ENCODE peak calls at places on chromosomes 3 and 15, in seven cellular contexts. Z is tibial artery; G is body of pancreas; T is CD4-positive, alpha-beta T cell; N is PC-9; D is K562; J is adrenal gland. X is an unnamed sample.
A peak's percentile ranks its signal among the peaks of the same experiment; 100 is the strongest.

GRCh38 chr3:53044371-53045106 is 1.3 kb downstream of the SFMBT1 start:
- DNase-seq in T (peak; percentile 32), G (no peak), J (peak; percentile 56), N (no peak), D (peak; percentile 13), Z (no peak), X (no peak)

GRCh38 chr3:147361671-147362420 is 44.5 kb downstream of the ZIC4 start:
- DNase-seq in T (no peak), Z (no peak), N (no peak), J (peak; percentile 50), G (peak; percentile 20), D (peak; percentile 71), X (no peak)

GRCh38 chr3:23825802-23826201 is 20.0 kb downstream of the UBE2E1 start:
- DNase-seq in T (no peak), Z (no peak), D (no peak), J (no peak), N (no peak), G (no peak), X (no peak)

GRCh38 chr15:29924750-29925149 is 102.5 kb upstream of the TJP1 start:
- DNase-seq in D (no peak), T (no peak), Z (no peak), G (peak; percentile 46), N (peak; percentile 81), J (no peak), X (peak; percentile 74)

GRCh38 chr3:3172627-3173026 is 6.9 kb downstream of the CRBN start:
- DNase-seq in D (no peak), T (no peak), J (no peak), Z (no peak), N (no peak), G (no peak), X (no peak)

GRCh38 chr3:114104414-114104813 is 47.9 kb downstream of the QTRT2 start:
- DNase-seq in G (no peak), D (no peak), N (no peak), Z (no peak), T (no peak), J (no peak), X (no peak)

GRCh38 chr3:50068134-50068533 is 20.6 kb upstream of the RBM5 start:
- DNase-seq in G (no peak), D (no peak), T (no peak), N (no peak), Z (no peak), J (no peak), X (peak; percentile 31)

GRCh38 chr3:46990573-46991374 is 11.3 kb downstream of the NBEAL2 start:
- DNase-seq in J (peak; percentile 52), Z (no peak), D (no peak), T (no peak), N (no peak), G (no peak), X (no peak)

DNA sequence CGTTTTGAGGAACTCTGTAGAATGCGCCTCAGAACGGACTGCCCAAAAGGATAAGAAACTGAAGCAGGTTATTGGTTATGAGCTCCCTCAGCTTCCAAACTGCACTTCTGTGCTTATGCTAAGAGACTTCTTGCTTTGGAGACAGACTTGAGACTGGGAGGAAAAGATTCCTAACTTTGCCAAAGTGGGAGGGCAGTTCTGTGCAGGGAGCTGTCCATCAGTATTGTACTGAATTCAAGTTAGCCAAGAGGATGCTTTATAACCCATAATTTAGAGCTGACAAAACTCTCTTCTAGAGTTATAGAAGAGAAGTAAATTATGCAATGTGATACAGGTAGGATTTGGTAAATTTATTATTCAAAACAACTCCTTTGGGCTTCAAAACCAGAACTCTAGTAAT is 519.8 kb upstream of the GBE1 start:
- DNase-seq in N (no peak), Z (no peak), G (no peak), D (no peak), J (no peak), T (no peak), X (no peak)
- H3K27me3 ChIP-seq in N (no peaks in the 10 kb centered on the region), Z (no peaks in the 10 kb centered on the region), G (no peaks in the 10 kb centered on the region), D (no peaks in the 10 kb centered on the region), J (no peaks in the 10 kb centered on the region), T (no peaks in the 10 kb centered on the region), X (no peaks in the 10 kb centered on the region)

GRCh38 chr15:70409388-70409787 is 311.7 kb upstream of the TLE3 start:
- DNase-seq in D (no peak), J (no peak), N (no peak), G (no peak), T (no peak), Z (no peak), X (no peak)

GRCh38 chr15:70407955-70408354 is 310.2 kb upstream of the TLE3 start:
- DNase-seq in G (no peak), D (no peak), J (no peak), T (no peak), Z (no peak), N (no peak), X (no peak)

GRCh38 chr15:70410371-70410975 is 312.8 kb upstream of the TLE3 start:
- DNase-seq in J (no peak), T (no peak), N (peak; percentile 69), Z (no peak), G (no peak), D (no peak), X (no peak)

GRCh38 chr15:70411464-70411863 is 313.7 kb upstream of the TLE3 start:
- DNase-seq in T (no peak), Z (no peak), G (no peak), J (no peak), D (no peak), N (no peak), X (no peak)

GRCh38 chr15:70406624-70407390 is 309.1 kb upstream of the TLE3 start:
- DNase-seq in J (no peak), Z (no peak), D (no peak), T (no peak), G (no peak), N (no peak), X (no peak)
- H3K27me3 ChIP-seq in J (no peaks in the 10 kb centered on the region), Z (no peaks in the 10 kb centered on the region), D (peaks cover 47% of the 10 kb centered on the region), T (no peaks in the 10 kb centered on the region), G (no peaks in the 10 kb centered on the region), N (no peaks in the 10 kb centered on the region), X (peaks cover 27% of the 10 kb centered on the region)

DNA sequence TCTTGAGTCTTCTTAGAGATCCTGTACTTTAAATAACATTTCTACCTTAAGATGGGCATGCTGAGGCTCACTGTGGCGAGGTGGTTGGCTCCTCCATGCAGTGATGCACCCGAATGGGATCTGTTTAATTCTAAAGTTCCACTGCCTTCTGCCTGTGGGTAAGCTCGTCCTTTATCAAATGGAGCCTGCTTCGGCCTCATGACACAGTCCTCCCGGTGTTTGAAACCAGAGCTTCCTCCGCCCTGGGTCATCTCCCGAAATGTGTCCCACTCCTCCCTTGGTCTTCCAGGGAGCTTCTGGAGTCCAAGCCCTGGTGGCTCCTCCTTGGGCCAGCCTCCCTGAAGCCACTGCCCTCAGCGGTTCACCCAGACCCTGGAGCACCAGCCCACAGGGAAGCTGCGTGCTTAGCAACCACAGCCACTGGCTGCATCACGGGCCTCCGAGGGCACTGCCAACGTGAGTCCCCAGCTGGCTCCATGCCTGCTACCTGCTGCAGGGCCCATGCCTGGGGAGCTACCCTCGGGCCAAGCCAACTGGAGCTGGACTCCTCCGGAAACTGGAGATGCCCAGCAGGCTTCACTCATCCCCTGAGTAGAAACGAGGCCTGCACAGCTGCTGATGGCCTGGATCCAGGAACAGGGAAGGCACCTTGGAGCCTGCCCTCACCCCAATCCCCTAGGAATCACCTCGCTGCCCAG is 3.3 kb downstream of the RHCG start:
- DNase-seq in Z (no peak), N (no peak), T (no peak), J (no peak), D (no peak), G (no peak), X (no peak)
- H3K27me3 ChIP-seq in Z (no peaks in the 10 kb centered on the region), N (no peaks in the 10 kb centered on the region), T (peaks cover 44% of the 10 kb centered on the region), J (peaks cover 40% of the 10 kb centered on the region), D (peaks cover 45% of the 10 kb centered on the region), G (no peaks in the 10 kb centered on the region), X (peaks cover 47% of the 10 kb centered on the region)

GRCh38 chr3:13846238-13846637 is 33.6 kb downstream of the WNT7A start:
- DNase-seq in G (no peak), J (no peak), N (no peak), D (no peak), T (no peak), Z (no peak), X (no peak)
- H3K27me3 ChIP-seq in G (no peaks in the 10 kb centered on the region), J (peaks cover 4% of the 10 kb centered on the region), N (no peaks in the 10 kb centered on the region), D (peaks cover 43% of the 10 kb centered on the region), T (no peaks in the 10 kb centered on the region), Z (no peaks in the 10 kb centered on the region), X (no peaks in the 10 kb centered on the region)

X was measured in kidney epithelial cell.